ENCODE peak calls at places on chromosomes 1 and 21, in eight cellular contexts. R is PC-3, O is GM23338, U is upper lobe of right lung, A is adrenal gland, T is body of pancreas, S is dorsolateral prefrontal cortex, B is GM23248. F is an unnamed sample.
A peak's percentile ranks its signal among the peaks of the same experiment; 100 is the strongest.

GRCh38 chr1:29540801-29541357 is 304.6 kb downstream of the PTPRU start:
- DNase-seq in R (no peak), O (no peak), U (peak; percentile 36), A (no peak), T (no peak), S (no peak), B (no peak), F (no peak)

GRCh38 chr1:93607814-93608187 is 73.8 kb downstream of the BCAR3 start:
- DNase-seq in R (peak; percentile 27), O (no peak), U (no peak), A (no peak), T (no peak), S (no peak), B (peak; percentile 76), F (no peak)

GRCh38 chr21:41508415-41509205 is 652 bp upstream of the TMPRSS2 start:
- DNase-seq in R (no peak), O (peak; percentile 65), U (no peak), A (no peak), T (no peak), S (no peak), B (no peak), F (no peak)

GRCh38 chr1:164611754-164612642 is 53.0 kb downstream of the PBX1 start:
- DNase-seq in R (peak; percentile 93), O (peak; percentile 71), U (no peak), A (no peak), T (peak; percentile 81), S (no peak), B (peak; percentile 57), F (peak; percentile 57)

GRCh38 chr1:214579183-214579582 is 23.8 kb upstream of the CENPF start:
- DNase-seq in R (no peak), O (no peak), U (no peak), A (no peak), T (no peak), S (no peak), B (no peak), F (no peak)

GRCh38 chr1:20546637-20547036 is 5.7 kb upstream of the FAM43B start:
- DNase-seq in R (no peak), O (no peak), U (no peak), A (no peak), T (no peak), S (no peak), B (no peak), F (no peak)

GRCh38 chr1:151370211-151370911 is 2.1 kb downstream of the SELENBP1 start:
- DNase-seq in R (no peak), O (no peak), U (peak; percentile 76), A (no peak), T (no peak), S (no peak), B (no peak), F (no peak)

GRCh38 chr21:34223376-34223775 is 140.4 kb upstream of the KCNE2 start:
- DNase-seq in R (no peak), O (no peak), U (no peak), A (no peak), T (no peak), S (no peak), B (no peak), F (no peak)

GRCh38 chr1:218866507-218866906 is 307.2 kb upstream of the LYPLAL1 start:
- DNase-seq in R (no peak), O (no peak), U (no peak), A (no peak), T (no peak), S (no peak), B (no peak), F (no peak)

GRCh38 chr1:25568090-25568833 is 24.9 kb downstream of the LDLRAP1 start:
- DNase-seq in R (peak; percentile 96), O (peak; percentile 93), U (no peak), A (no peak), T (no peak), S (no peak), B (peak; percentile 98), F (peak; percentile 83)

GRCh38 chr1:7994827-7995226 is 31.3 kb downstream of the ERRFI1 start:
- DNase-seq in R (no peak), O (no peak), U (no peak), A (no peak), T (no peak), S (no peak), B (no peak), F (no peak)

GRCh38 chr1:232648316-232648715 is 18.4 kb upstream of the SIPA1L2 start:
- DNase-seq in R (peak; percentile 26), O (no peak), U (no peak), A (no peak), T (no peak), S (no peak), B (no peak), F (no peak)

GRCh38 chr1:164466429-164466828 is 92.6 kb upstream of the PBX1 start:
- DNase-seq in R (peak; percentile 39), O (no peak), U (no peak), A (no peak), T (no peak), S (no peak), B (peak; percentile 18), F (peak; percentile 20)

GRCh38 chr1:241640149-241640866 is at the start of the genes CHML and OPN3:
- DNase-seq in R (peak; percentile 98), O (peak; percentile 95), U (peak; percentile 98), A (peak; percentile 97), T (peak; percentile 96), S (peak; percentile 92), B (peak; percentile 94), F (peak; percentile 40)

GRCh38 chr1:39272027-39272790 is 67.7 kb downstream of the MACF1 start:
- DNase-seq in R (no peak), O (no peak), U (no peak), A (no peak), T (peak; percentile 67), S (no peak), B (no peak), F (no peak)

GRCh38 chr1:160951443-160952128 is 3.0 kb downstream of the ITLN2 start:
- DNase-seq in R (peak; percentile 91), O (peak; percentile 85), U (peak; percentile 78), A (peak; percentile 50), T (peak; percentile 76), S (no peak), B (peak; percentile 67), F (no peak)

GRCh38 chr1:229454056-229454455 is 20.2 kb upstream of the ACTA1 start:
- DNase-seq in R (no peak), O (peak; percentile 17), U (no peak), A (no peak), T (no peak), S (no peak), B (no peak), F (no peak)

GRCh38 chr1:118158918-118159317 is 26.1 kb downstream of the SPAG17 start:
- DNase-seq in R (peak; percentile 51), O (no peak), U (no peak), A (no peak), T (no peak), S (no peak), B (peak; percentile 95), F (no peak)

GRCh38 chr1:68322837-68323687 is 90.7 kb upstream of the WLS start:
- DNase-seq in R (no peak), O (no peak), U (no peak), A (peak; percentile 26), T (no peak), S (no peak), B (peak; percentile 92), F (no peak)

GRCh38 chr1:176102243-176102642 is 104.8 kb downstream of the COP1 start:
- DNase-seq in R (no peak), O (no peak), U (no peak), A (no peak), T (no peak), S (no peak), B (peak; percentile 29), F (no peak)

GRCh38 chr1:206685256-206685748 is 597 bp downstream of the MAPKAPK2 start:
- DNase-seq in R (peak; percentile 27), O (peak; percentile 68), U (peak; percentile 78), A (peak; percentile 58), T (peak; percentile 47), S (no peak), B (peak; percentile 76), F (no peak)

GRCh38 chr1:163119707-163120106 is 50.5 kb downstream of the RGS4 start:
- DNase-seq in R (no peak), O (no peak), U (no peak), A (no peak), T (no peak), S (no peak), B (no peak), F (no peak)

GRCh38 chr1:110203021-110203661 is 7.0 kb upstream of the KCNC4 start:
- DNase-seq in R (peak; percentile 94), O (peak; percentile 78), U (no peak), A (peak; percentile 70), T (peak; percentile 71), S (no peak), B (peak; percentile 68), F (no peak)

GRCh38 chr1:171217658-171218443 is 30.4 kb upstream of the FMO1 start:
- DNase-seq in R (no peak), O (no peak), U (no peak), A (no peak), T (no peak), S (no peak), B (no peak), F (no peak)
- H3K27ac ChIP-seq in R (no peak overlapping the region), O (peak overlapping the region; percentile 98), U (no peak overlapping the region), A (no peak overlapping the region), T (no peak overlapping the region), S (no peak overlapping the region), B (no peak overlapping the region), F (peak overlapping the region; percentile 53)

GRCh38 chr1:203039609-203040517 is 13.6 kb downstream of the PPFIA4 start:
- DNase-seq in R (peak; percentile 32), O (peak; percentile 86), U (no peak), A (no peak), T (no peak), S (no peak), B (peak; percentile 28), F (peak; percentile 16)
- H3K27ac ChIP-seq in R (no peak overlapping the region), O (no peak overlapping the region), U (no peak overlapping the region), A (no peak overlapping the region), T (no peak overlapping the region), S (no peak overlapping the region), B (no peak overlapping the region), F (no peak overlapping the region)

GRCh38 chr1:12613180-12613579 is 4.8 kb downstream of the DHRS3 start:
- DNase-seq in R (no peak), O (no peak), U (no peak), A (no peak), T (no peak), S (no peak), B (no peak), F (no peak)
- H3K27ac ChIP-seq in R (no peak overlapping the region), O (no peak overlapping the region), U (peak overlapping the region; percentile 6), A (no peak overlapping the region), T (peak overlapping the region; percentile 93), S (no peak overlapping the region), B (no peak overlapping the region), F (no peak overlapping the region)

DNA sequence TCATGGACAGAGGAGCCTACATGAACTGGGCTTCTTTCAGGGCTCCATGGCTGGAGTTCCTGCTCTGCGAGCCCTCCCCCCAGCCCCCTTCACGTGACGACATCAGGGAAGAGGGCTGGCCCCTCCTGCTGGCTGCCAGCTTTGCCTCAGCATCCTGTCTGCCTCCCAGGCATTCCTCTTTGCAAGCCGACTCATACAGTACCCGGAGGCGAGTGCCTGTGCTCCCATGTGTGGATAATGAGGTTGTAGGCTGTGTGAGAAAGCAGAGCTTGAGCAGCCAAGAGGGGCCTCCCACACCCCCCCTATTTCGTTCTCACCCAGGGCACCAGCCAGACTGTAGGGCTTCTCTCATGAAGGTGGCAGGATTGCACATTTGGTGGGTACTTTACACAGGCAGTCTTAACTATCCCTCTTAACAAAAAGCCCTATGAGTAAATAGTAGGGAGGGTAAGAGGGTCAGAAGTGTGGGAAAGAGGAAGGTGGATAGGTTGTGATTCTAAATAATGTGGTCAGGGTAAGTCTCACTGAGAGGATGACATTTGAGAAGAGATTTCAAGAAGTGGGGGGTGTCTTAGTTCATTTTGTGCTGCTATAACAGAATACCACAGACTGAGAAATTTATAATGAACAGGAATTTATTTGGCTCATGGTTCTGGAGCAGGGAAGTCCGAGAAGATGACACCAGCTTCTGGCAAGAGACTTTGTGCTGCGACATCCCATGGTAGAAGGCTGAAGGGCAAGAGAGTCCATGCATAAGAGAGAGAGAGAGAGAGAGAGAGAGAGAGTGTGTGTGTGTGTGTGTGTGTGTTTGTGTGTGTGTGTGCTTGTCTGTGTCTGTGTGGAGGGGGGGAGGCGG is 113.5 kb downstream of the OMA1 start:
- DNase-seq in R (peak; percentile 33), O (peak; percentile 79), U (no peak), A (no peak), T (no peak), S (peak; percentile 58), B (peak; percentile 91), F (no peak)
- H3K27ac ChIP-seq in R (no peak overlapping the region), O (no peak overlapping the region), U (no peak overlapping the region), A (no peak overlapping the region), T (no peak overlapping the region), S (no peak overlapping the region), B (peak overlapping the region; percentile 91), F (no peak overlapping the region)

F was measured in epithelial cell of prostate.